ENCODE peak calls at places on chromosomes 3 and 15, in six cellular contexts. A is AG08395; L is hepatic stellate cell; C is stimulated activated CD8-positive, alpha-beta memory T cell treated with anti-CD3 and anti-CD28 coated beads, Interleukin-7, amount 100 ng/mL, for 1 hour; Q is posterior vena cava; T is natural killer cell. H is an unnamed sample.

GRCh38 chr15:87826119-87826730 is 430.3 kb downstream of the NTRK3 start:
- DNase-seq in A (no peak), L (no peak), C (no peak), Q (no peak), T (no peak), H (no peak)

GRCh38 chr3:108862865-108863798 is 40.5 kb downstream of the TRAT1 start:
- DNase-seq in A (no peak), L (no peak), C (no peak), Q (no peak), T (no peak), H (no peak)

GRCh38 chr3:175342196-175342595 is 483.1 kb downstream of the NAALADL2 start:
- DNase-seq in A (no peak), L (no peak), C (no peak), Q (no peak), T (no peak), H (no peak)

GRCh38 chr15:29089731-29090616 is 179.6 kb downstream of the NSMCE3 start:
- DNase-seq in A (no peak), L (no peak), C (no peak), Q (peak), T (peak), H (no peak)

GRCh38 chr3:175605851-175606250 is 746.7 kb downstream of the NAALADL2 start:
- DNase-seq in A (no peak), L (no peak), C (no peak), Q (no peak), T (no peak), H (no peak)

GRCh38 chr3:11655188-11655928 is 11.6 kb upstream of the VGLL4 start:
- DNase-seq in A (no peak), L (no peak), C (no peak), Q (no peak), T (no peak), H (no peak)

GRCh38 chr3:9179826-9180763 is 69.4 kb downstream of the SRGAP3 start:
- DNase-seq in A (no peak), L (no peak), C (no peak), Q (no peak), T (no peak), H (no peak)

GRCh38 chr3:160829486-160830009 is 73.5 kb downstream of the PPM1L start:
- DNase-seq in A (no peak), L (no peak), C (no peak), Q (no peak), T (no peak), H (no peak)

GRCh38 chr15:52042051-52042851 is 23.2 kb downstream of the MAPK6 start:
- DNase-seq in A (no peak), L (no peak), C (no peak), Q (no peak), T (no peak), H (no peak)

GRCh38 chr15:100125627-100126231 is 216.0 kb downstream of the ADAMTS17 start:
- DNase-seq in A (no peak), L (no peak), C (no peak), Q (peak), T (no peak), H (no peak)

GRCh38 chr3:52202384-52203077 is 4.6 kb downstream of the ALAS1 start:
- DNase-seq in A (no peak), L (no peak), C (no peak), Q (no peak), T (no peak), H (no peak)

GRCh38 chr15:40909662-40910625 is 15.7 kb downstream of the VPS18 start:
- DNase-seq in A (peak), L (no peak), C (no peak), Q (no peak), T (no peak), H (no peak)

GRCh38 chr3:139491027-139491700 is 14.8 kb upstream of the RBP2 start:
- DNase-seq in A (no peak), L (no peak), C (no peak), Q (no peak), T (no peak), H (no peak)

GRCh38 chr3:41190509-41191284 is 8.6 kb upstream of the CTNNB1 start:
- DNase-seq in A (no peak), L (no peak), C (no peak), Q (no peak), T (no peak), H (no peak)

GRCh38 chr3:147939425-147940196 is 530.4 kb downstream of the ZIC1 start:
- DNase-seq in A (no peak), L (no peak), C (no peak), Q (no peak), T (no peak), H (no peak)